ENCODE peak calls at places on chromosomes 13 and 19, in ten cellular contexts. One of them, this sample, is unnamed.
A peak's percentile ranks its signal among the peaks of the same experiment; 100 is the strongest.

GRCh38 chr13:41580345-41580744 is 123.0 kb downstream of the RGCC start:
- DNase-seq in upper lobe of left lung: no peak
- DNase-seq in tibial nerve: no peak
- DNase-seq in transverse colon: no peak
- DNase-seq in A549: no peak
- DNase-seq in H1: no peak
- DNase-seq in suprapubic skin: no peak
- DNase-seq in K562: no peak
- DNase-seq in sigmoid colon: no peak
- DNase-seq in stomach: no peak
- DNase-seq in this sample: no peak

GRCh38 chr19:49666120-49666444 is 349 bp downstream of the BCL2L12 start:
- DNase-seq in sigmoid colon: no peak
- DNase-seq in stomach: no peak
- DNase-seq in A549: peak; percentile 47
- DNase-seq in H1: no peak
- DNase-seq in suprapubic skin: no peak
- DNase-seq in tibial nerve: no peak
- DNase-seq in upper lobe of left lung: no peak
- DNase-seq in K562: no peak
- DNase-seq in transverse colon: no peak
- DNase-seq in this sample: no peak

GRCh38 chr19:16078311-16078758 is 2.0 kb downstream of the TPM4 start:
- DNase-seq in suprapubic skin: peak; percentile 67
- DNase-seq in A549: peak; percentile 56
- DNase-seq in K562: no peak
- DNase-seq in sigmoid colon: peak; percentile 80
- DNase-seq in H1: no peak
- DNase-seq in transverse colon: peak; percentile 45
- DNase-seq in tibial nerve: peak; percentile 60
- DNase-seq in upper lobe of left lung: no peak
- DNase-seq in stomach: no peak
- DNase-seq in this sample: no peak

GRCh38 chr19:58020129-58020528 is 13.7 kb upstream of the ZSCAN1 start:
- DNase-seq in stomach: no peak
- DNase-seq in H1: no peak
- DNase-seq in suprapubic skin: no peak
- DNase-seq in upper lobe of left lung: no peak
- DNase-seq in sigmoid colon: no peak
- DNase-seq in tibial nerve: no peak
- DNase-seq in K562: no peak
- DNase-seq in A549: no peak
- DNase-seq in transverse colon: no peak
- DNase-seq in this sample: no peak

GRCh38 chr13:47816835-47817234 is 184.2 kb downstream of the SUCLA2 start:
- DNase-seq in transverse colon: no peak
- DNase-seq in A549: no peak
- DNase-seq in stomach: no peak
- DNase-seq in H1: no peak
- DNase-seq in tibial nerve: no peak
- DNase-seq in sigmoid colon: no peak
- DNase-seq in K562: no peak
- DNase-seq in upper lobe of left lung: no peak
- DNase-seq in suprapubic skin: no peak
- DNase-seq in this sample: no peak

GRCh38 chr13:30572859-30573275 is 44.9 kb upstream of the USPL1 start:
- DNase-seq in tibial nerve: no peak
- DNase-seq in transverse colon: no peak
- DNase-seq in K562: no peak
- DNase-seq in suprapubic skin: no peak
- DNase-seq in stomach: no peak
- DNase-seq in sigmoid colon: no peak
- DNase-seq in A549: peak; percentile 45
- DNase-seq in upper lobe of left lung: peak; percentile 35
- DNase-seq in H1: no peak
- DNase-seq in this sample: no peak

GRCh38 chr13:99980201-99981114 is 1.1 kb upstream of the ZIC2 start:
- DNase-seq in upper lobe of left lung: peak; percentile 42
- DNase-seq in tibial nerve: no peak
- DNase-seq in K562: peak; percentile 83
- DNase-seq in sigmoid colon: no peak
- DNase-seq in suprapubic skin: peak; percentile 65
- DNase-seq in transverse colon: peak; percentile 69
- DNase-seq in stomach: peak; percentile 69
- DNase-seq in A549: peak; percentile 87
- DNase-seq in H1: peak; percentile 85
- DNase-seq in this sample: peak; percentile 70

GRCh38 chr19:19137556-19138109 is 645 bp downstream of the TMEM161A start:
- DNase-seq in sigmoid colon: no peak
- DNase-seq in A549: no peak
- DNase-seq in transverse colon: no peak
- DNase-seq in H1: no peak
- DNase-seq in suprapubic skin: no peak
- DNase-seq in K562: peak; percentile 28
- DNase-seq in tibial nerve: no peak
- DNase-seq in stomach: no peak
- DNase-seq in upper lobe of left lung: peak; percentile 23
- DNase-seq in this sample: peak; percentile 23

GRCh38 chr13:97205465-97205864 is 16.7 kb upstream of the MBNL2 start:
- DNase-seq in upper lobe of left lung: no peak
- DNase-seq in transverse colon: no peak
- DNase-seq in K562: no peak
- DNase-seq in suprapubic skin: no peak
- DNase-seq in sigmoid colon: no peak
- DNase-seq in A549: no peak
- DNase-seq in tibial nerve: no peak
- DNase-seq in H1: no peak
- DNase-seq in stomach: no peak
- DNase-seq in this sample: no peak

GRCh38 chr13:59710995-59711701 is 452.6 kb downstream of the DIAPH3 start:
- DNase-seq in upper lobe of left lung: no peak
- DNase-seq in stomach: no peak
- DNase-seq in K562: no peak
- DNase-seq in transverse colon: no peak
- DNase-seq in H1: no peak
- DNase-seq in sigmoid colon: no peak
- DNase-seq in A549: no peak
- DNase-seq in tibial nerve: no peak
- DNase-seq in suprapubic skin: no peak
- DNase-seq in this sample: no peak

GRCh38 chr13:99605417-99606321 is 104.4 kb downstream of the TM9SF2 start:
- DNase-seq in suprapubic skin: no peak
- DNase-seq in K562: peak; percentile 16
- DNase-seq in tibial nerve: peak; percentile 10
- DNase-seq in transverse colon: peak; percentile 75
- DNase-seq in stomach: peak; percentile 50
- DNase-seq in A549: peak; percentile 26
- DNase-seq in upper lobe of left lung: peak; percentile 61
- DNase-seq in sigmoid colon: no peak
- DNase-seq in H1: peak; percentile 73
- DNase-seq in this sample: peak; percentile 48

GRCh38 chr19:30564551-30565011 is 192.4 kb downstream of the ZNF536 start:
- DNase-seq in stomach: no peak
- DNase-seq in upper lobe of left lung: no peak
- DNase-seq in sigmoid colon: no peak
- DNase-seq in suprapubic skin: peak; percentile 28
- DNase-seq in H1: no peak
- DNase-seq in tibial nerve: no peak
- DNase-seq in K562: no peak
- DNase-seq in A549: no peak
- DNase-seq in transverse colon: no peak
- DNase-seq in this sample: no peak

GRCh38 chr19:2252481-2253105 is 3.5 kb downstream of the AMH start:
- DNase-seq in sigmoid colon: no peak
- DNase-seq in transverse colon: no peak
- DNase-seq in H1: no peak
- DNase-seq in A549: no peak
- DNase-seq in tibial nerve: no peak
- DNase-seq in K562: no peak
- DNase-seq in stomach: no peak
- DNase-seq in upper lobe of left lung: no peak
- DNase-seq in suprapubic skin: no peak
- DNase-seq in this sample: no peak

GRCh38 chr13:64723735-64724134 is 2506.4 kb downstream of the PCDH9 start:
- DNase-seq in sigmoid colon: no peak
- DNase-seq in K562: no peak
- DNase-seq in H1: no peak
- DNase-seq in tibial nerve: no peak
- DNase-seq in A549: peak; percentile 90
- DNase-seq in transverse colon: no peak
- DNase-seq in suprapubic skin: no peak
- DNase-seq in stomach: no peak
- DNase-seq in upper lobe of left lung: no peak
- DNase-seq in this sample: no peak

GRCh38 chr13:95362666-95363065 is 61.4 kb upstream of the ABCC4 start:
- DNase-seq in H1: no peak
- DNase-seq in suprapubic skin: no peak
- DNase-seq in tibial nerve: no peak
- DNase-seq in sigmoid colon: peak; percentile 33
- DNase-seq in A549: no peak
- DNase-seq in K562: no peak
- DNase-seq in transverse colon: no peak
- DNase-seq in stomach: no peak
- DNase-seq in upper lobe of left lung: no peak
- DNase-seq in this sample: no peak
- TF ChIP-seq EP300 in H1: no peak
- TF ChIP-seq EP300 in suprapubic skin: no peak
- TF ChIP-seq EP300 in tibial nerve: no peak
- TF ChIP-seq EP300 in sigmoid colon: no peak
- TF ChIP-seq EP300 in A549: no peak
- TF ChIP-seq EP300 in K562: no peak
- TF ChIP-seq EP300 in transverse colon: no peak
- TF ChIP-seq EP300 in stomach: no peak
- TF ChIP-seq EP300 in upper lobe of left lung: no peak
- TF ChIP-seq EP300 in this sample: no peak

DNA sequence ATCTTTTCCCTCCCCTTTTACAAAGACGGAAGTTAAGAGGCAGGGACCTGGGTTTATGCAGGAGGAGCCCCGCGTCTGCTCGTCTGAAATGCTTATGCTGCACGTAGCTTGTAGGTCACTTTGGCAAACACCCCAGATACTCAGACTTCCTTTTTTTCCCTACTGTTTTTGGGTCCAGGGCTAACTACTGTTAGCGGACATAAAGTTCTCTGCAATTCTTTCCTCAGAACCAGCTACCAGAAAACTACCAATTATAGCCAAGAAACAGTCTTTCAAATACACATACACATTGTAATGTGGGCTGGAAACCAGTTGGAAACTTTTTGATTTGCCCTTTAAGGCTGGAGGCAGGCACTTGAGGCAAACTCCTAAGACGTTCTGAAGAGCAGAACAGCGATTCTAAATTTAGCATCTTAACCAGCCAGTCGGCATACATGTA is 50.7 kb downstream of the EFNB2 start:
- DNase-seq in suprapubic skin: no peak
- DNase-seq in A549: no peak
- DNase-seq in upper lobe of left lung: no peak
- DNase-seq in stomach: no peak
- DNase-seq in sigmoid colon: peak; percentile 85
- DNase-seq in tibial nerve: no peak
- DNase-seq in K562: no peak
- DNase-seq in transverse colon: no peak
- DNase-seq in H1: no peak
- DNase-seq in this sample: peak; percentile 14
- TF ChIP-seq EP300 in suprapubic skin: no peak
- TF ChIP-seq EP300 in A549: no peak
- TF ChIP-seq EP300 in upper lobe of left lung: no peak
- TF ChIP-seq EP300 in stomach: no peak
- TF ChIP-seq EP300 in sigmoid colon: peak; percentile 67
- TF ChIP-seq EP300 in tibial nerve: peak; percentile 30
- TF ChIP-seq EP300 in K562: no peak
- TF ChIP-seq EP300 in transverse colon: no peak
- TF ChIP-seq EP300 in H1: no peak
- TF ChIP-seq EP300 in this sample: no peak

GRCh38 chr13:50805805-50806204 is 37.7 kb downstream of the DLEU7 start:
- DNase-seq in upper lobe of left lung: no peak
- DNase-seq in stomach: no peak
- DNase-seq in transverse colon: no peak
- DNase-seq in suprapubic skin: no peak
- DNase-seq in sigmoid colon: no peak
- DNase-seq in tibial nerve: no peak
- DNase-seq in H1: no peak
- DNase-seq in K562: no peak
- DNase-seq in A549: peak; percentile 11
- DNase-seq in this sample: no peak
- TF ChIP-seq EP300 in upper lobe of left lung: no peak
- TF ChIP-seq EP300 in stomach: no peak
- TF ChIP-seq EP300 in transverse colon: no peak
- TF ChIP-seq EP300 in suprapubic skin: no peak
- TF ChIP-seq EP300 in sigmoid colon: no peak
- TF ChIP-seq EP300 in tibial nerve: no peak
- TF ChIP-seq EP300 in H1: no peak
- TF ChIP-seq EP300 in K562: no peak
- TF ChIP-seq EP300 in A549: no peak
- TF ChIP-seq EP300 in this sample: no peak

GRCh38 chr19:40908981-40909380 is 26.9 kb upstream of the CYP2A7 start:
- DNase-seq in tibial nerve: no peak
- DNase-seq in H1: no peak
- DNase-seq in A549: no peak
- DNase-seq in K562: no peak
- DNase-seq in sigmoid colon: no peak
- DNase-seq in suprapubic skin: no peak
- DNase-seq in transverse colon: no peak
- DNase-seq in upper lobe of left lung: peak; percentile 77
- DNase-seq in stomach: no peak
- DNase-seq in this sample: no peak
- TF ChIP-seq EP300 in tibial nerve: no peak
- TF ChIP-seq EP300 in H1: no peak
- TF ChIP-seq EP300 in A549: no peak
- TF ChIP-seq EP300 in K562: no peak
- TF ChIP-seq EP300 in sigmoid colon: no peak
- TF ChIP-seq EP300 in suprapubic skin: no peak
- TF ChIP-seq EP300 in transverse colon: no peak
- TF ChIP-seq EP300 in upper lobe of left lung: no peak
- TF ChIP-seq EP300 in stomach: no peak
- TF ChIP-seq EP300 in this sample: no peak

GRCh38 chr13:46609726-46610125 is 56.8 kb downstream of the LRCH1 start:
- DNase-seq in H1: no peak
- DNase-seq in tibial nerve: no peak
- DNase-seq in transverse colon: no peak
- DNase-seq in stomach: no peak
- DNase-seq in suprapubic skin: no peak
- DNase-seq in upper lobe of left lung: no peak
- DNase-seq in K562: no peak
- DNase-seq in A549: no peak
- DNase-seq in sigmoid colon: no peak
- DNase-seq in this sample: no peak
- TF ChIP-seq EP300 in H1: no peak
- TF ChIP-seq EP300 in tibial nerve: no peak
- TF ChIP-seq EP300 in transverse colon: no peak
- TF ChIP-seq EP300 in stomach: no peak
- TF ChIP-seq EP300 in suprapubic skin: no peak
- TF ChIP-seq EP300 in upper lobe of left lung: no peak
- TF ChIP-seq EP300 in K562: no peak
- TF ChIP-seq EP300 in A549: no peak
- TF ChIP-seq EP300 in sigmoid colon: no peak
- TF ChIP-seq EP300 in this sample: no peak

DNA sequence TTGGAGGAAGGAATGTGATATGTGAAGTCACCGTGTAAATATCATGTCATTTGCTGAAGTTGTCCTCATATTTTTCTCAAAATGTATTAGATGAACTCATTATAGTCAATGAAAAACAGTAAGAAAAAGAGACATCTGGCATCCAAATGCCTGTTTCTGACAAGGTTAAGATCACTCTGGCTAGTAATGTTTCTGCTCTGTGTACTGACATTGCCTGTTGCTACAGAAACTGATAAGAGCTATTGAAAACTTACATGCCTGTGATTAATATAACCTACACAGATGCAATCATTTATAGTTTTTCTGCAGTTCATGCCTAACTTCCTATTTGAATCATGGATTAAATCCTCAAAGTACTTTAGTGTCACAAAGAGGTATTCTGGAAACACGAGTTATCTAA is 249.8 kb downstream of the NBEA start:
- DNase-seq in suprapubic skin: no peak
- DNase-seq in tibial nerve: no peak
- DNase-seq in sigmoid colon: no peak
- DNase-seq in transverse colon: no peak
- DNase-seq in H1: no peak
- DNase-seq in stomach: no peak
- DNase-seq in upper lobe of left lung: no peak
- DNase-seq in A549: no peak
- DNase-seq in K562: no peak
- DNase-seq in this sample: no peak
- TF ChIP-seq EP300 in suprapubic skin: no peak
- TF ChIP-seq EP300 in tibial nerve: no peak
- TF ChIP-seq EP300 in sigmoid colon: no peak
- TF ChIP-seq EP300 in transverse colon: no peak
- TF ChIP-seq EP300 in H1: no peak
- TF ChIP-seq EP300 in stomach: no peak
- TF ChIP-seq EP300 in upper lobe of left lung: no peak
- TF ChIP-seq EP300 in A549: no peak
- TF ChIP-seq EP300 in K562: no peak
- TF ChIP-seq EP300 in this sample: no peak

This sample was measured in ovary.